ENCODE peak calls at places on chromosomes 13 and 19, in six cellular contexts. S, G, P, Q, X and H are unnamed samples.

GRCh38 chr19:50167314-50167721 is 4.2 kb upstream of the IZUMO2 start:
- DNase-seq in S (no peak), G (no peak), P (no peak), Q (no peak), X (peak; percentile 15), H (no peak)

GRCh38 chr13:111202745-111203144 is 87.6 kb downstream of the ARHGEF7 start:
- DNase-seq in S (peak; percentile 13), G (peak; percentile 99), P (no peak), Q (peak; percentile 11), X (no peak), H (no peak)

GRCh38 chr13:98476538-98476966 is 100.4 kb downstream of the STK24 start:
- DNase-seq in S (no peak), G (peak; percentile 82), P (no peak), Q (peak; percentile 79), X (no peak), H (no peak)

GRCh38 chr19:19232231-19232630 is 20.5 kb downstream of the NCAN start:
- DNase-seq in S (no peak), G (no peak), P (no peak), Q (no peak), X (no peak), H (no peak)

GRCh38 chr19:41860419-41861097 is 503 bp downstream of the RPS19 start:
- DNase-seq in S (no peak), G (peak; percentile 40), P (no peak), Q (no peak), X (no peak), H (no peak)

GRCh38 chr19:3129112-3129511 is 6.7 kb upstream of the GNA15 start:
- DNase-seq in S (no peak), G (peak; percentile 74), P (no peak), Q (peak; percentile 57), X (peak; percentile 35), H (no peak)

GRCh38 chr19:33705090-33705847 is 83.5 kb downstream of the CHST8 start:
- DNase-seq in S (no peak), G (no peak), P (no peak), Q (no peak), X (no peak), H (peak; percentile 53)

GRCh38 chr13:48942131-48942530 is 33.6 kb upstream of the FNDC3A start:
- DNase-seq in S (no peak), G (peak; percentile 42), P (no peak), Q (no peak), X (no peak), H (no peak)

GRCh38 chr19:3470500-3471128 is 9.7 kb downstream of the SMIM24 start:
- DNase-seq in S (no peak), G (no peak), P (no peak), Q (no peak), X (no peak), H (no peak)

GRCh38 chr13:29402168-29402621 is 193.3 kb downstream of the SLC7A1 start:
- DNase-seq in S (no peak), G (no peak), P (no peak), Q (peak; percentile 20), X (no peak), H (no peak)

GRCh38 chr13:113098163-113098732 is 7.3 kb upstream of the F7 start:
- DNase-seq in S (no peak), G (no peak), P (no peak), Q (no peak), X (no peak), H (no peak)

GRCh38 chr13:32092471-32092870 is 60.9 kb downstream of the FRY start:
- DNase-seq in S (no peak), G (no peak), P (no peak), Q (no peak), X (no peak), H (no peak)

GRCh38 chr19:47227347-47228167 is 3.4 kb downstream of the BBC3 start:
- DNase-seq in S (peak; percentile 96), G (peak; percentile 89), P (peak; percentile 99), Q (peak; percentile 97), X (peak; percentile 88), H (peak; percentile 97)

GRCh38 chr13:23799945-23800344 is 89.3 kb downstream of the MIPEP start:
- DNase-seq in S (no peak), G (no peak), P (no peak), Q (no peak), X (no peak), H (no peak)

GRCh38 chr13:42885325-42885724 is 103.9 kb downstream of the FAM216B start:
- DNase-seq in S (no peak), G (no peak), P (no peak), Q (no peak), X (no peak), H (no peak)

GRCh38 chr13:27273658-27274425 is 3.2 kb downstream of the RASL11A start:
- DNase-seq in S (no peak), G (no peak), P (no peak), Q (no peak), X (no peak), H (no peak)

GRCh38 chr19:46077815-46078167 is 37.0 kb upstream of the IGFL4 start:
- DNase-seq in S (no peak), G (no peak), P (no peak), Q (no peak), X (no peak), H (no peak)

GRCh38 chr13:30112602-30113435 is 194.5 kb downstream of the KATNAL1 start:
- DNase-seq in S (peak; percentile 61), G (peak; percentile 80), P (peak; percentile 43), Q (peak; percentile 66), X (peak; percentile 66), H (peak; percentile 82)

GRCh38 chr13:73684750-73685149 is 449.5 kb downstream of the KLF12 start:
- DNase-seq in S (no peak), G (no peak), P (no peak), Q (no peak), X (no peak), H (no peak)

GRCh38 chr13:36475468-36475867 is 43.2 kb downstream of the CCNA1 start:
- DNase-seq in S (no peak), G (no peak), P (peak; percentile 13), Q (peak; percentile 18), X (peak; percentile 33), H (peak; percentile 58)

GRCh38 chr13:23654111-23655110 is 84.2 kb downstream of the TNFRSF19 start:
- DNase-seq in S (no peak), G (no peak), P (no peak), Q (no peak), X (peak; percentile 88), H (no peak)

GRCh38 chr13:40376296-40376849 is 290.1 kb downstream of the FOXO1 start:
- DNase-seq in S (no peak), G (no peak), P (no peak), Q (no peak), X (no peak), H (no peak)

GRCh38 chr13:103941506-103942148 is 875.4 kb upstream of the SLC10A2 start:
- DNase-seq in S (no peak), G (peak; percentile 24), P (no peak), Q (no peak), X (no peak), H (no peak)

GRCh38 chr13:114054269-114054668 is 78.2 kb downstream of the RASA3 start:
- DNase-seq in S (no peak), G (no peak), P (no peak), Q (peak; percentile 62), X (no peak), H (peak; percentile 65)

GRCh38 chr19:33562636-33563035 is 41.0 kb upstream of the PEPD start:
- DNase-seq in S (no peak), G (no peak), P (no peak), Q (no peak), X (no peak), H (no peak)

GRCh38 chr19:1098177-1099051 is 3.2 kb upstream of the POLR2E start:
- DNase-seq in S (no peak), G (no peak), P (no peak), Q (no peak), X (peak; percentile 94), H (no peak)

GRCh38 chr13:49113526-49114286 is 106.4 kb upstream of the MLNR start:
- DNase-seq in S (no peak), G (peak; percentile 59), P (no peak), Q (no peak), X (peak; percentile 22), H (no peak)

GRCh38 chr13:98856983-98857382 is 104.5 kb upstream of the SLC15A1 start:
- DNase-seq in S (no peak), G (peak; percentile 86), P (no peak), Q (no peak), X (no peak), H (no peak)

GRCh38 chr13:100434010-100434763 is 154.4 kb downstream of the GGACT start:
- DNase-seq in S (no peak), G (peak; percentile 46), P (no peak), Q (no peak), X (peak; percentile 20), H (no peak)

GRCh38 chr19:11268783-11269267 is 6.5 kb upstream of the DOCK6 start:
- DNase-seq in S (no peak), G (peak; percentile 100), P (no peak), Q (peak; percentile 72), X (peak; percentile 60), H (no peak)

GRCh38 chr13:33114146-33114545 is 97.9 kb downstream of the KL start:
- DNase-seq in S (no peak), G (no peak), P (no peak), Q (no peak), X (no peak), H (no peak)

GRCh38 chr19:6717036-6717435 is 3.4 kb downstream of the C3 start:
- DNase-seq in S (no peak), G (no peak), P (no peak), Q (peak; percentile 44), X (no peak), H (no peak)
- TF ChIP-seq CTCF in S (no peak), G (no peak), P (peak; percentile 64), Q (peak; percentile 71), X (peak; percentile 30), H (no peak)

DNA sequence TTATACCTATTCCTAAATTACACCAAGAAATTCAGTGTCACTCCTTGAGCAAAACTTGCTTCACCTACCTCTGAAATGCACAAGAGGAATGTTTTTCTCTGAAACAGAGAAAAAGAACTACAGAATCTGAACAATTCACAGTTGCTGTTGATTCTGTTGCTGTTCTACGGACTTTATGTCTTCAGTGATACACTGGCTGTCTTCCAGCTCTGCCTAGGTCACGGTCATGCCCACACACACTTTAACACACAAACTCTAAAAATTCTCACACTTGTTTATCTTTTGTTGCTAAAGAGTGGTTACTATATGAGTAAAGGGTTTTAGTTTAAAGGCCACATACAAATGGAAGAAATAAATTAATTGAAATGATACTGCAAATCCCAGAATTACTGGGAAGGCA is 124.4 kb upstream of the SPRY2 start:
- DNase-seq in S (no peak), G (no peak), P (no peak), Q (no peak), X (no peak), H (no peak)
- TF ChIP-seq MAX in S (no peak), G (no peak), P (no peak), Q (no peak), X (no peak), H (no peak)

GRCh38 chr13:76463314-76463713 is 422.9 kb downstream of the KCTD12 start:
- DNase-seq in S (no peak), G (no peak), P (no peak), Q (no peak), X (no peak), H (no peak)
- TF ChIP-seq JUN in S (no peak), G (no peak), P (no peak), Q (no peak), X (no peak), H (no peak)

DNA sequence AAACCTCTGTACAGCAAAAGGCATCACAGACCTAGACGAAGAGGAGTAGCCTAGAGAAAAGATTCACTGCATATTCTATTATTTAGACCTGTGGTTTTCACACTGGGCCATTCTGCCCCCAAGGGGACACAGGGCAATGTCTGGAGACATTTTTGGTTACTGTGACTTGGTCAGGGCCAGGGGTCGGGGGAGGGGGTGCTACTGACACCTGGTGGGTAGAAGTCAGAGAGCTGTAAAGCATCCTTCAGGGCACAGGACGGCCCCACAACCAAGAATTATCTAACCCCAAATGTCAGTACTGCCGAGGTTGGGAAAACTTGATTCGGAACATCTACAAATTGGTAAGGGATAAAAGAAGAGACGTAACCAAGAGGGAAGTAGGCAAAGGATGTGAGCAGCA is 11.3 kb downstream of the ELAVL1 start:
- DNase-seq in S (no peak), G (no peak), P (no peak), Q (no peak), X (no peak), H (peak; percentile 28)
- TF ChIP-seq CTCF in S (no peak), G (no peak), P (no peak), Q (no peak), X (no peak), H (no peak)